ENCODE peak calls at places on chromosomes 13 and 19, in seven cellular contexts. D is AG04449; E is astrocyte of the spinal cord; A is NCI-H1436; Q is activated CD4-positive, alpha-beta T cell treated with anti-CD3 and anti-CD28 coated beads, Interleukin-2, amount 50 U/mL, for 1 hour; L is naive thymus-derived CD8-positive, alpha-beta T cell; Y is effector memory CD8-positive, alpha-beta T cell. P is an unnamed sample.

GRCh38 chr19:41194157-41194552 is 1.1 kb downstream of the CYP2S1 start:
- DNase-seq in D (no peak), E (no peak), A (no peak), Q (no peak), L (no peak), Y (no peak), P (no peak)

GRCh38 chr19:3618144-3618810 is 8.3 kb downstream of the CACTIN start:
- DNase-seq in D (no peak), E (peak), A (no peak), Q (peak), L (peak), Y (peak), P (peak)

GRCh38 chr13:50731400-50731799 is 112.1 kb downstream of the DLEU7 start:
- DNase-seq in D (peak), E (peak), A (no peak), Q (no peak), L (no peak), Y (no peak), P (no peak)

GRCh38 chr19:46962030-46962570 is 57.5 kb upstream of the NPAS1 start:
- DNase-seq in D (no peak), E (no peak), A (no peak), Q (no peak), L (no peak), Y (no peak), P (no peak)

GRCh38 chr19:30304540-30304939 is 67.6 kb upstream of the ZNF536 start:
- DNase-seq in D (no peak), E (no peak), A (no peak), Q (no peak), L (no peak), Y (no peak), P (no peak)

GRCh38 chr19:33468361-33469170 is 53.0 kb downstream of the PEPD start:
- DNase-seq in D (no peak), E (peak), A (no peak), Q (no peak), L (no peak), Y (no peak), P (no peak)

GRCh38 chr19:29873024-29873800 is 61.4 kb downstream of the CCNE1 start:
- DNase-seq in D (no peak), E (no peak), A (no peak), Q (peak), L (peak), Y (peak), P (peak)

GRCh38 chr19:18853755-18854427 is 22.1 kb downstream of the UPF1 start:
- DNase-seq in D (no peak), E (no peak), A (no peak), Q (no peak), L (no peak), Y (no peak), P (no peak)

GRCh38 chr19:40165362-40165937 is 25.8 kb upstream of the MAP3K10 start:
- DNase-seq in D (no peak), E (peak), A (peak), Q (peak), L (peak), Y (peak), P (peak)

GRCh38 chr19:17626456-17626855 is 61.7 kb downstream of the UNC13A start:
- DNase-seq in D (no peak), E (no peak), A (no peak), Q (no peak), L (no peak), Y (no peak), P (no peak)

GRCh38 chr13:98274921-98275487 is 97.9 kb upstream of the RNF113B start:
- DNase-seq in D (no peak), E (no peak), A (no peak), Q (no peak), L (no peak), Y (no peak), P (no peak)

GRCh38 chr19:19591133-19591825 is 27.2 kb downstream of the PBX4 start:
- DNase-seq in D (peak), E (peak), A (no peak), Q (peak), L (no peak), Y (peak), P (peak)

GRCh38 chr19:17441241-17442135 is 7.0 kb downstream of the TMEM221 start:
- DNase-seq in D (no peak), E (peak), A (no peak), Q (no peak), L (peak), Y (no peak), P (no peak)

GRCh38 chr13:91426913-91427312 is 28.5 kb downstream of the GPC5 start:
- DNase-seq in D (no peak), E (no peak), A (no peak), Q (no peak), L (no peak), Y (no peak), P (no peak)

GRCh38 chr13:29955137-29955650 is 104.8 kb upstream of the UBL3 start:
- DNase-seq in D (no peak), E (no peak), A (no peak), Q (no peak), L (no peak), Y (no peak), P (no peak)

GRCh38 chr13:79483302-79483701 is 2.3 kb downstream of the NDFIP2 start:
- DNase-seq in D (peak), E (peak), A (no peak), Q (no peak), L (no peak), Y (no peak), P (no peak)

GRCh38 chr19:16204005-16204294 is 6.2 kb downstream of the AP1M1 start:
- DNase-seq in D (no peak), E (no peak), A (no peak), Q (no peak), L (no peak), Y (no peak), P (no peak)

GRCh38 chr13:28679628-28680027 is 20.7 kb downstream of the POMP start:
- DNase-seq in D (no peak), E (peak), A (no peak), Q (no peak), L (no peak), Y (no peak), P (peak)

GRCh38 chr19:7909471-7910067 is 5.1 kb upstream of the TGFBR3L start:
- DNase-seq in D (no peak), E (no peak), A (no peak), Q (no peak), L (no peak), Y (no peak), P (no peak)

GRCh38 chr13:59492030-59492636 is 671.6 kb downstream of the DIAPH3 start:
- DNase-seq in D (no peak), E (no peak), A (no peak), Q (no peak), L (no peak), Y (no peak), P (no peak)

GRCh38 chr19:41638624-41639023 is 11.8 kb upstream of the CEACAM4 start:
- DNase-seq in D (no peak), E (no peak), A (no peak), Q (peak), L (peak), Y (no peak), P (no peak)

GRCh38 chr13:98192008-98192407 is 14.9 kb upstream of the RNF113B start:
- DNase-seq in D (no peak), E (no peak), A (no peak), Q (no peak), L (no peak), Y (no peak), P (no peak)

GRCh38 chr13:23514076-23514475 is 56.1 kb upstream of the TNFRSF19 start:
- DNase-seq in D (no peak), E (no peak), A (no peak), Q (no peak), L (no peak), Y (no peak), P (no peak)

GRCh38 chr19:40614595-40615411 is 13.6 kb downstream of the LTBP4 start:
- DNase-seq in D (peak), E (peak), A (no peak), Q (peak), L (peak), Y (peak), P (peak)

GRCh38 chr13:107867701-107868661 is 347.4 kb downstream of the LIG4 start:
- DNase-seq in D (no peak), E (peak), A (peak), Q (no peak), L (no peak), Y (no peak), P (peak)

GRCh38 chr13:111584101-111584500 is 263.7 kb downstream of the TEX29 start:
- DNase-seq in D (no peak), E (no peak), A (no peak), Q (no peak), L (no peak), Y (no peak), P (no peak)

GRCh38 chr19:9945319-9945966 is 9.1 kb upstream of the OLFM2 start:
- DNase-seq in D (peak), E (peak), A (no peak), Q (no peak), L (no peak), Y (no peak), P (peak)

GRCh38 chr13:103815619-103816018 is 749.4 kb upstream of the SLC10A2 start:
- DNase-seq in D (no peak), E (peak), A (no peak), Q (no peak), L (no peak), Y (no peak), P (no peak)

GRCh38 chr19:40610396-40611064 is 9.4 kb downstream of the LTBP4 start:
- DNase-seq in D (no peak), E (no peak), A (peak), Q (peak), L (peak), Y (peak), P (no peak)